ENCODE peak calls at places on chromosome 6, in four cellular contexts. One of them, this sample, is unnamed.

GRCh38 chr6:72412709-72413044 is 209.2 kb upstream of the KCNQ5 start:
- DNase-seq in uterus: no peak
- DNase-seq in adrenal gland: no peak
- DNase-seq in ovary: no peak
- DNase-seq in this sample: no peak

GRCh38 chr6:1554241-1554880 is 55.4 kb upstream of the FOXC1 start:
- DNase-seq in adrenal gland: no peak
- DNase-seq in uterus: no peak
- DNase-seq in ovary: no peak
- DNase-seq in this sample: peak; percentile 83

GRCh38 chr6:63351995-63352586 is 32.3 kb upstream of the LGSN start:
- DNase-seq in uterus: no peak
- DNase-seq in adrenal gland: no peak
- DNase-seq in ovary: no peak
- DNase-seq in this sample: peak; percentile 63

GRCh38 chr6:166936079-166936787 is 20.1 kb downstream of the RNASET2 start:
- DNase-seq in adrenal gland: no peak
- DNase-seq in ovary: no peak
- DNase-seq in uterus: no peak
- DNase-seq in this sample: peak; percentile 93

GRCh38 chr6:3310051-3310448 is 51.3 kb downstream of the PSMG4 start:
- DNase-seq in adrenal gland: no peak
- DNase-seq in ovary: no peak
- DNase-seq in uterus: peak; percentile 9
- DNase-seq in this sample: no peak

GRCh38 chr6:126905917-126906316 is 212.6 kb upstream of the RSPO3 start:
- DNase-seq in adrenal gland: no peak
- DNase-seq in uterus: no peak
- DNase-seq in ovary: no peak
- DNase-seq in this sample: no peak

GRCh38 chr6:67667640-67668422 is 967.3 kb upstream of the ADGRB3 start:
- DNase-seq in ovary: no peak
- DNase-seq in adrenal gland: no peak
- DNase-seq in uterus: no peak
- DNase-seq in this sample: no peak

GRCh38 chr6:64034331-64034730 is 398.7 kb downstream of the PHF3 start:
- DNase-seq in uterus: no peak
- DNase-seq in adrenal gland: no peak
- DNase-seq in ovary: no peak
- DNase-seq in this sample: no peak

GRCh38 chr6:87182321-87182720 is 27.0 kb downstream of the ZNF292 start:
- DNase-seq in ovary: no peak
- DNase-seq in adrenal gland: no peak
- DNase-seq in uterus: no peak
- DNase-seq in this sample: no peak

GRCh38 chr6:99285881-99286280 is 63.6 kb downstream of the FAXC start:
- DNase-seq in adrenal gland: no peak
- DNase-seq in uterus: no peak
- DNase-seq in ovary: no peak
- DNase-seq in this sample: no peak

GRCh38 chr6:71602385-71602949 is 283.9 kb upstream of the RIMS1 start:
- DNase-seq in adrenal gland: no peak
- DNase-seq in uterus: no peak
- DNase-seq in ovary: no peak
- DNase-seq in this sample: no peak

GRCh38 chr6:9494864-9495263 is 920.0 kb downstream of the TFAP2A start:
- DNase-seq in uterus: no peak
- DNase-seq in ovary: no peak
- DNase-seq in adrenal gland: no peak
- DNase-seq in this sample: no peak

GRCh38 chr6:16712250-16712930 is 48.9 kb downstream of the ATXN1 start:
- DNase-seq in adrenal gland: no peak
- DNase-seq in ovary: no peak
- DNase-seq in uterus: no peak
- DNase-seq in this sample: peak; percentile 65

GRCh38 chr6:13392462-13392861 is 64.1 kb upstream of the TBC1D7 start:
- DNase-seq in uterus: no peak
- DNase-seq in ovary: no peak
- DNase-seq in adrenal gland: no peak
- DNase-seq in this sample: no peak

GRCh38 chr6:41371461-41371991 is 36.1 kb downstream of the NCR2 start:
- DNase-seq in ovary: no peak
- DNase-seq in uterus: no peak
- DNase-seq in adrenal gland: no peak
- DNase-seq in this sample: peak; percentile 22

GRCh38 chr6:113824411-113824810 is 32.7 kb upstream of the MARCKS start:
- DNase-seq in uterus: no peak
- DNase-seq in ovary: no peak
- DNase-seq in adrenal gland: no peak
- DNase-seq in this sample: no peak

GRCh38 chr6:65126667-65127066 is 580.4 kb downstream of the EYS start:
- DNase-seq in adrenal gland: no peak
- DNase-seq in ovary: no peak
- DNase-seq in uterus: no peak
- DNase-seq in this sample: no peak

GRCh38 chr6:67933278-67933677 is 701.8 kb upstream of the ADGRB3 start:
- DNase-seq in adrenal gland: no peak
- DNase-seq in uterus: no peak
- DNase-seq in ovary: no peak
- DNase-seq in this sample: peak; percentile 16

GRCh38 chr6:113684382-113684901 is 172.7 kb upstream of the MARCKS start:
- DNase-seq in uterus: no peak
- DNase-seq in adrenal gland: no peak
- DNase-seq in ovary: no peak
- DNase-seq in this sample: peak; percentile 32

GRCh38 chr6:6730831-6731230 is 142.3 kb downstream of the LY86 start:
- DNase-seq in uterus: peak; percentile 78
- DNase-seq in adrenal gland: peak; percentile 82
- DNase-seq in ovary: no peak
- DNase-seq in this sample: no peak

GRCh38 chr6:158803733-158804143 is 15.4 kb downstream of the EZR start:
- DNase-seq in ovary: no peak
- DNase-seq in adrenal gland: no peak
- DNase-seq in uterus: no peak
- DNase-seq in this sample: peak; percentile 82

GRCh38 chr6:130943738-130944137 is 116.5 kb downstream of the SMLR1 start:
- DNase-seq in adrenal gland: no peak
- DNase-seq in ovary: no peak
- DNase-seq in uterus: no peak
- DNase-seq in this sample: no peak

GRCh38 chr6:8215631-8216030 is 113.3 kb upstream of the EEF1E1 start:
- DNase-seq in uterus: no peak
- DNase-seq in adrenal gland: no peak
- DNase-seq in ovary: no peak
- DNase-seq in this sample: no peak

GRCh38 chr6:81981812-81982211 is 229.3 kb upstream of the TENT5A start:
- DNase-seq in adrenal gland: no peak
- DNase-seq in uterus: no peak
- DNase-seq in ovary: no peak
- DNase-seq in this sample: no peak

GRCh38 chr6:111468329-111469012 is 14.5 kb downstream of the REV3L start:
- DNase-seq in uterus: no peak
- DNase-seq in ovary: no peak
- DNase-seq in adrenal gland: no peak
- DNase-seq in this sample: no peak

GRCh38 chr6:134675110-134676038 is 274.5 kb downstream of the ALDH8A1 start:
- DNase-seq in adrenal gland: no peak
- DNase-seq in uterus: no peak
- DNase-seq in ovary: no peak
- DNase-seq in this sample: no peak

GRCh38 chr6:90403489-90404381 is 107.1 kb upstream of the BACH2 start:
- DNase-seq in adrenal gland: no peak
- DNase-seq in uterus: peak; percentile 30
- DNase-seq in ovary: peak; percentile 45
- DNase-seq in this sample: peak; percentile 94

GRCh38 chr6:130760006-130760405 is 67.2 kb upstream of the SMLR1 start:
- DNase-seq in ovary: no peak
- DNase-seq in adrenal gland: no peak
- DNase-seq in uterus: no peak
- DNase-seq in this sample: no peak

DNA sequence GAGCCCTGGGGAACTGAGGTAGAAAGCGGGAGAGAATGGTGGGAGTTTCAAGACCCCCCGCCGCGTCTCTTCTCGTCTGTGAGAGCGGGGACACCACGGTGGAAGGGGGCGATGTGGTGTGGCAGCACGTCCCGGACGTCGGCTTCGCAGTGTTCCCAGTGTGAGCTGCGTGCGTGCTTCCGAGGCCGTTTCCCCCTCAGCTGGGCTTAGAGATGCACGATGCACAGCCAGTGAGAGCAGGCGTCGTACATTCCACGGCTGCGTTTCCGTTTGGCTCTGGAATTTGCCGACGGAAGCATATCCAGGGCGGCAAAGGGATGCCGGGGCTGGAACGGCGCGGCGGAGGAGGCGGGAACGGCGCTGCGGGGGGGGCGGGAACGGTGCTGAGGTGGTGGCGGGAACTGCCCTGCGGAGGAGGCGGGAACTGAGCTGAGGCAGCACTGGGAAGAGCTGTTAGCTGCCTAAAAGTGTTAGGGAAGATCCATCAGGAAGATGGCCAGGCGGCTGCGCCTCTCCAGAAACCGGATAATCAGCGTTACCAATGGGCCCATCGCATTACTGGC is 37.7 kb downstream of the KIF25 start:
- DNase-seq in adrenal gland: no peak
- DNase-seq in uterus: peak; percentile 64
- DNase-seq in ovary: peak; percentile 54
- DNase-seq in this sample: no peak
- H3K4me3 ChIP-seq in adrenal gland: no peak overlapping the region
- H3K4me3 ChIP-seq in uterus: peak overlapping the region; percentile 8
- H3K4me3 ChIP-seq in ovary: peak overlapping the region; percentile 34
- H3K4me3 ChIP-seq in this sample: no peak overlapping the region

GRCh38 chr6:42984001-42984923 is at the start of gene PPP2R5D:
- DNase-seq in adrenal gland: peak; percentile 96
- DNase-seq in ovary: peak; percentile 98
- DNase-seq in uterus: peak; percentile 98
- DNase-seq in this sample: peak; percentile 99
- TF ChIP-seq POLR2A in adrenal gland: peak; percentile 77
- TF ChIP-seq POLR2A in ovary: peak; percentile 42
- TF ChIP-seq POLR2A in uterus: peak; percentile 95
- TF ChIP-seq POLR2A in this sample: peak; percentile 93

DNA sequence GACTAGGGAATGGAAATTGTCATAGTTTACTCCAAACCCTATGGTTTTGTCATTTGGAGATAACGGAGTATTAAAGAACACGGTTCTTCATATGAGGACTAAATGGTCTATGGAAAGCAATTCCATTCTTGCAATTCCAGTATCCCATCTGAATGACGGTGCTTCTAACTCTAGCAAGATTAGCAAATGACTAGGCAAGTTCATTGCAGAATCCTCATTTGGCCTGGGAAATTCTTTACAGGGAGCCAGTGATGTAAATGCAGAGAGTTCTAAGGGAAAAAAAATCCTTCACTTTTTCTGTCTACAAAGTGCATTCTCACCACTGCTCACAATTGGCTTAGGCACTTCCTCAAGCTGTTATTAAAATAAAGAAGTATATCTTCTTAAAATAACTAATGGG is 111.5 kb downstream of the MOXD1 start:
- DNase-seq in adrenal gland: no peak
- DNase-seq in uterus: no peak
- DNase-seq in ovary: no peak
- DNase-seq in this sample: no peak
- H3K4me3 ChIP-seq in adrenal gland: no peak overlapping the region
- H3K4me3 ChIP-seq in uterus: no peak overlapping the region
- H3K4me3 ChIP-seq in ovary: no peak overlapping the region
- H3K4me3 ChIP-seq in this sample: no peak overlapping the region

GRCh38 chr6:35725721-35726438 is 11.0 kb upstream of the ARMC12 start:
- DNase-seq in uterus: peak; percentile 81
- DNase-seq in ovary: peak; percentile 72
- DNase-seq in adrenal gland: no peak
- DNase-seq in this sample: peak; percentile 85
- TF ChIP-seq POLR2A in uterus: no peak
- TF ChIP-seq POLR2A in ovary: peak; percentile 6
- TF ChIP-seq POLR2A in adrenal gland: peak; percentile 51
- TF ChIP-seq POLR2A in this sample: no peak

GRCh38 chr6:146358341-146359046 is 185.1 kb upstream of the RAB32 start:
- DNase-seq in uterus: no peak
- DNase-seq in adrenal gland: no peak
- DNase-seq in ovary: no peak
- DNase-seq in this sample: no peak
- H3K4me3 ChIP-seq in uterus: no peak overlapping the region
- H3K4me3 ChIP-seq in adrenal gland: no peak overlapping the region
- H3K4me3 ChIP-seq in ovary: no peak overlapping the region
- H3K4me3 ChIP-seq in this sample: no peak overlapping the region

GRCh38 chr6:20210158-20210557 is 2.1 kb downstream of the MBOAT1 start:
- DNase-seq in uterus: no peak
- DNase-seq in ovary: no peak
- DNase-seq in adrenal gland: no peak
- DNase-seq in this sample: no peak

GRCh38 chr6:20211037-20211940 is 980 bp downstream of the MBOAT1 start:
- DNase-seq in adrenal gland: no peak
- DNase-seq in ovary: no peak
- DNase-seq in uterus: no peak
- DNase-seq in this sample: no peak

GRCh38 chr6:20213271-20213798 is 1.1 kb upstream of the MBOAT1 start:
- DNase-seq in adrenal gland: no peak
- DNase-seq in uterus: no peak
- DNase-seq in ovary: no peak
- DNase-seq in this sample: peak; percentile 87

GRCh38 chr6:20211941-20212391 is 303 bp downstream of the MBOAT1 start:
- DNase-seq in ovary: no peak
- DNase-seq in adrenal gland: no peak
- DNase-seq in uterus: no peak
- DNase-seq in this sample: no peak

GRCh38 chr6:20212392-20213111 is at the start of gene MBOAT1:
- DNase-seq in uterus: peak; percentile 90
- DNase-seq in adrenal gland: peak; percentile 93
- DNase-seq in ovary: peak; percentile 90
- DNase-seq in this sample: peak; percentile 97
- TF ChIP-seq POLR2A in uterus: peak; percentile 67
- TF ChIP-seq POLR2A in adrenal gland: peak; percentile 35
- TF ChIP-seq POLR2A in ovary: peak; percentile 64
- TF ChIP-seq POLR2A in this sample: peak; percentile 66

DNA sequence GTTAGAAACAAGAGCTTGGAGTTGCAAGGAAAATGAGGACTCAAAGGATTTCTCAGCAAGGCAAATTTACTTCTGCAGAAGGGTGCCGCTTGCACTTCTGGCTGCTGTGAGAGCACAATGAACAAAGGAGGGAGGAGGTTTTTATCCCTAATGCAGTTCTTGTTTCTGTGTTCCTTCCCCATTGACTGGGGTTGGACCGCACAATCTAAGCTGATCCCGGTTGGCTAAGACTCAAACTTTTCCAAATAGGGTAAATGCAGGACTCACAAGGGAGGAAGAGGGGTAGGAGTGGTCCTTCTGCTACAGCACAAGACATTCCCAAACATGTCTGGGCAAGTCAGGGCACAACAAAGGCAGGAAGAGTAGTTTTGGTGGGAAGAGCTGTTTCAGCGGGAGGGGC is 249.6 kb upstream of the MOCS1 start:
- DNase-seq in uterus: no peak
- DNase-seq in adrenal gland: no peak
- DNase-seq in ovary: no peak
- DNase-seq in this sample: no peak
- H3K4me3 ChIP-seq in uterus: no peak overlapping the region
- H3K4me3 ChIP-seq in adrenal gland: no peak overlapping the region
- H3K4me3 ChIP-seq in ovary: no peak overlapping the region
- H3K4me3 ChIP-seq in this sample: no peak overlapping the region

This sample was measured in NB4.